ENCODE peak calls at places on chromosomes 4 and X, in ten cellular contexts. T, L, Q, D, J, Z, E, B, H and M are unnamed samples.

GRCh38 chr4:31026216-31026615 is 306.0 kb downstream of the PCDH7 start:
- DNase-seq in T (no peak), H (no peak), Q (no peak), D (peak; percentile 14), Z (no peak), B (no peak), L (no peak), J (no peak), E (no peak), M (no peak)

GRCh38 chr4:141021397-141022194 is 111.7 kb downstream of the RNF150 start:
- DNase-seq in T (no peak), Z (no peak), D (no peak), B (no peak), E (no peak), J (no peak), H (no peak), Q (no peak), L (no peak), M (no peak)

GRCh38 chrX:129781134-129782014 is 1.6 kb downstream of the SASH3 start:
- DNase-seq in B (no peak), T (no peak), H (peak; percentile 69), L (no peak), E (no peak), J (peak; percentile 35), Z (no peak), D (no peak), Q (no peak), M (no peak)

GRCh38 chr4:74059161-74059829 is 20.8 kb upstream of the CXCL3 start:
- DNase-seq in E (no peak), Z (no peak), J (no peak), T (no peak), L (no peak), B (no peak), Q (no peak), D (no peak), H (no peak), M (no peak)

GRCh38 chr4:130359537-130359936 is 1263.6 kb downstream of the C4orf33 start:
- DNase-seq in E (no peak), T (peak; percentile 6), Q (peak; percentile 70), J (no peak), D (peak; percentile 16), L (no peak), B (no peak), Z (no peak), H (no peak), M (peak; percentile 2)

GRCh38 chr4:92381640-92382039 is 77.9 kb downstream of the GRID2 start:
- DNase-seq in H (no peak), E (no peak), L (no peak), Z (no peak), J (no peak), D (no peak), T (no peak), Q (peak; percentile 27), B (no peak), M (peak; percentile 43)

GRCh38 chr4:54513741-54514140 is 144.0 kb upstream of the KIT start:
- DNase-seq in Z (no peak), E (no peak), L (no peak), B (no peak), Q (no peak), H (no peak), D (no peak), T (no peak), J (no peak), M (no peak)

GRCh38 chr4:123986268-123986798 is 589.7 kb downstream of the SPRY1 start:
- DNase-seq in T (no peak), E (peak; percentile 83), B (peak; percentile 65), Z (no peak), H (no peak), J (peak; percentile 35), L (no peak), Q (peak; percentile 98), D (no peak), M (peak; percentile 83)

GRCh38 chrX:30489323-30489722 is 88.2 kb downstream of the TASL start:
- DNase-seq in H (no peak), D (no peak), L (no peak), B (no peak), Z (no peak), J (no peak), Q (no peak), T (peak; percentile 8), E (no peak), M (no peak)

GRCh38 chr4:37388672-37389368 is 144.3 kb downstream of the NWD2 start:
- DNase-seq in B (no peak), J (no peak), E (no peak), Q (peak; percentile 5), D (no peak), Z (no peak), H (no peak), T (no peak), L (no peak), M (no peak)

GRCh38 chr4:188956566-188956965 is 817.3 kb downstream of the TRIML1 start:
- DNase-seq in L (no peak), B (no peak), T (no peak), D (no peak), Q (no peak), Z (no peak), E (no peak), H (no peak), J (no peak), M (no peak)

GRCh38 chrX:101550825-101551767 is 749 bp downstream of the ARMCX1 start:
- DNase-seq in Z (no peak), Q (peak; percentile 42), H (no peak), J (no peak), T (no peak), L (peak; percentile 32), D (peak; percentile 82), E (peak; percentile 76), B (no peak), M (peak; percentile 3)

GRCh38 chr4:123127865-123128264 is 205.5 kb upstream of the NUDT6 start:
- DNase-seq in E (no peak), B (no peak), T (no peak), L (no peak), H (no peak), Q (peak; percentile 36), D (no peak), J (no peak), Z (no peak), M (no peak)

GRCh38 chrX:134669378-134670098 is 11.3 kb upstream of the PLAC1 start:
- DNase-seq in J (no peak), L (no peak), H (no peak), T (no peak), B (peak; percentile 63), Z (no peak), Q (peak; percentile 90), D (peak; percentile 23), E (no peak), M (peak; percentile 75)

GRCh38 chr4:3529363-3529762 is 2.9 kb downstream of the LRPAP1 start:
- DNase-seq in Z (no peak), Q (peak; percentile 16), L (no peak), T (no peak), D (no peak), J (no peak), E (no peak), H (no peak), B (no peak), M (no peak)

GRCh38 chr4:38976308-38976707 is 55.9 kb downstream of the TMEM156 start:
- DNase-seq in D (peak; percentile 34), J (no peak), L (no peak), E (no peak), Z (no peak), T (no peak), B (no peak), H (no peak), Q (no peak), M (no peak)

GRCh38 chrX:51494409-51494808 is 2.0 kb downstream of the NUDT11 start:
- DNase-seq in T (no peak), D (no peak), B (no peak), L (no peak), E (no peak), Q (no peak), J (no peak), Z (no peak), H (no peak), M (no peak)
- H3K4me3 ChIP-seq in T (no peak overlapping the region), D (peak overlapping the region; percentile 58), B (no peak overlapping the region), L (peak overlapping the region; percentile 55), E (no peak overlapping the region), Q (peak overlapping the region; percentile 58), J (no peak overlapping the region), Z (peak overlapping the region; percentile 67), H (no peak overlapping the region), M (peak overlapping the region; percentile 59)

GRCh38 chr4:159206427-159206871 is 103.6 kb downstream of the RAPGEF2 start:
- DNase-seq in Z (no peak), T (no peak), B (no peak), L (no peak), Q (peak; percentile 17), D (no peak), E (no peak), J (no peak), H (no peak), M (no peak)
- H3K4me3 ChIP-seq in Z (no peak overlapping the region), T (no peak overlapping the region), B (no peak overlapping the region), L (no peak overlapping the region), Q (no peak overlapping the region), D (no peak overlapping the region), E (no peak overlapping the region), J (no peak overlapping the region), H (no peak overlapping the region), M (no peak overlapping the region)

GRCh38 chr4:113725963-113726362 is 35.6 kb downstream of the CAMK2D start:
- DNase-seq in Q (no peak), L (no peak), H (no peak), B (no peak), Z (no peak), D (no peak), J (no peak), E (no peak), T (no peak), M (no peak)
- H3K4me3 ChIP-seq in Q (no peak overlapping the region), L (no peak overlapping the region), H (no peak overlapping the region), B (no peak overlapping the region), Z (no peak overlapping the region), D (no peak overlapping the region), J (no peak overlapping the region), E (no peak overlapping the region), T (no peak overlapping the region), M (no peak overlapping the region)

GRCh38 chr4:145939241-145939640 is 618 bp upstream of the ZNF827 start:
- DNase-seq in E (no peak), T (no peak), Z (no peak), L (no peak), B (no peak), D (no peak), Q (no peak), H (no peak), J (no peak), M (no peak)
- H3K4me3 ChIP-seq in E (peak overlapping the region; percentile 89), T (peak overlapping the region; percentile 75), Z (peak overlapping the region; percentile 82), L (peak overlapping the region; percentile 99), B (peak overlapping the region; percentile 91), D (peak overlapping the region; percentile 89), Q (peak overlapping the region; percentile 92), H (no peak overlapping the region), J (peak overlapping the region; percentile 80), M (peak overlapping the region; percentile 86)